ENCODE peak calls at places on chromosome 7, in ten cellular contexts. One of them, this sample, is unnamed.

GRCh38 chr7:44823266-44823781 is 24.6 kb downstream of the H2AZ2 start:
- DNase-seq in stomach: no peak
- DNase-seq in RCC 7860: no peak
- DNase-seq in stimulated activated CD4-positive, alpha-beta T cell treated with anti-CD3 and anti-CD28 coated beads, TNF-alpha, amount 100 ng/mL, for 48 hours: no peak
- DNase-seq in naive B cell: no peak
- DNase-seq in sciatic nerve: no peak
- DNase-seq in M059J: no peak
- DNase-seq in activated naive CD4-positive, alpha-beta T cell treated with anti-CD3 and anti-CD28 coated beads, Interleukin-2, amount 50 U/mL, for 16 hours: no peak
- DNase-seq in NCI-H2081: no peak
- DNase-seq in Kasumi-1: no peak
- DNase-seq in this sample: no peak

GRCh38 chr7:36490335-36490940 is 100.8 kb downstream of the ANLN start:
- DNase-seq in stomach: no peak
- DNase-seq in RCC 7860: no peak
- DNase-seq in stimulated activated CD4-positive, alpha-beta T cell treated with anti-CD3 and anti-CD28 coated beads, TNF-alpha, amount 100 ng/mL, for 48 hours: no peak
- DNase-seq in naive B cell: no peak
- DNase-seq in sciatic nerve: no peak
- DNase-seq in M059J: no peak
- DNase-seq in activated naive CD4-positive, alpha-beta T cell treated with anti-CD3 and anti-CD28 coated beads, Interleukin-2, amount 50 U/mL, for 16 hours: no peak
- DNase-seq in NCI-H2081: no peak
- DNase-seq in Kasumi-1: no peak
- DNase-seq in this sample: no peak

GRCh38 chr7:159154243-159154642 is 9.6 kb upstream of the VIPR2 start:
- DNase-seq in stomach: no peak
- DNase-seq in RCC 7860: no peak
- DNase-seq in stimulated activated CD4-positive, alpha-beta T cell treated with anti-CD3 and anti-CD28 coated beads, TNF-alpha, amount 100 ng/mL, for 48 hours: no peak
- DNase-seq in naive B cell: no peak
- DNase-seq in sciatic nerve: no peak
- DNase-seq in M059J: no peak
- DNase-seq in activated naive CD4-positive, alpha-beta T cell treated with anti-CD3 and anti-CD28 coated beads, Interleukin-2, amount 50 U/mL, for 16 hours: no peak
- DNase-seq in NCI-H2081: no peak
- DNase-seq in Kasumi-1: no peak
- DNase-seq in this sample: peak; percentile 51

GRCh38 chr7:137146012-137146455 is 197.5 kb downstream of the PTN start:
- DNase-seq in stomach: no peak
- DNase-seq in RCC 7860: peak; percentile 87
- DNase-seq in stimulated activated CD4-positive, alpha-beta T cell treated with anti-CD3 and anti-CD28 coated beads, TNF-alpha, amount 100 ng/mL, for 48 hours: no peak
- DNase-seq in naive B cell: no peak
- DNase-seq in sciatic nerve: no peak
- DNase-seq in M059J: peak; percentile 94
- DNase-seq in activated naive CD4-positive, alpha-beta T cell treated with anti-CD3 and anti-CD28 coated beads, Interleukin-2, amount 50 U/mL, for 16 hours: no peak
- DNase-seq in NCI-H2081: no peak
- DNase-seq in Kasumi-1: no peak
- DNase-seq in this sample: no peak

GRCh38 chr7:21407806-21408480 is 19.9 kb upstream of the SP4 start:
- DNase-seq in stomach: no peak
- DNase-seq in RCC 7860: no peak
- DNase-seq in stimulated activated CD4-positive, alpha-beta T cell treated with anti-CD3 and anti-CD28 coated beads, TNF-alpha, amount 100 ng/mL, for 48 hours: no peak
- DNase-seq in naive B cell: no peak
- DNase-seq in sciatic nerve: no peak
- DNase-seq in M059J: no peak
- DNase-seq in activated naive CD4-positive, alpha-beta T cell treated with anti-CD3 and anti-CD28 coated beads, Interleukin-2, amount 50 U/mL, for 16 hours: no peak
- DNase-seq in NCI-H2081: no peak
- DNase-seq in Kasumi-1: no peak
- DNase-seq in this sample: no peak

GRCh38 chr7:50739744-50740455 is 42.8 kb downstream of the GRB10 start:
- DNase-seq in stomach: no peak
- DNase-seq in RCC 7860: peak; percentile 21
- DNase-seq in stimulated activated CD4-positive, alpha-beta T cell treated with anti-CD3 and anti-CD28 coated beads, TNF-alpha, amount 100 ng/mL, for 48 hours: peak; percentile 46
- DNase-seq in naive B cell: peak; percentile 64
- DNase-seq in sciatic nerve: no peak
- DNase-seq in M059J: peak; percentile 42
- DNase-seq in activated naive CD4-positive, alpha-beta T cell treated with anti-CD3 and anti-CD28 coated beads, Interleukin-2, amount 50 U/mL, for 16 hours: peak; percentile 31
- DNase-seq in NCI-H2081: no peak
- DNase-seq in Kasumi-1: no peak
- DNase-seq in this sample: no peak

GRCh38 chr7:44177570-44178131 is 11.6 kb downstream of the GCK start:
- DNase-seq in stomach: no peak
- DNase-seq in RCC 7860: peak; percentile 68
- DNase-seq in stimulated activated CD4-positive, alpha-beta T cell treated with anti-CD3 and anti-CD28 coated beads, TNF-alpha, amount 100 ng/mL, for 48 hours: no peak
- DNase-seq in naive B cell: no peak
- DNase-seq in sciatic nerve: no peak
- DNase-seq in M059J: peak; percentile 83
- DNase-seq in activated naive CD4-positive, alpha-beta T cell treated with anti-CD3 and anti-CD28 coated beads, Interleukin-2, amount 50 U/mL, for 16 hours: no peak
- DNase-seq in NCI-H2081: no peak
- DNase-seq in Kasumi-1: no peak
- DNase-seq in this sample: no peak

GRCh38 chr7:157309990-157310668 is 26.7 kb upstream of the DNAJB6 start:
- DNase-seq in stomach: no peak
- DNase-seq in RCC 7860: peak; percentile 100
- DNase-seq in stimulated activated CD4-positive, alpha-beta T cell treated with anti-CD3 and anti-CD28 coated beads, TNF-alpha, amount 100 ng/mL, for 48 hours: no peak
- DNase-seq in naive B cell: no peak
- DNase-seq in sciatic nerve: no peak
- DNase-seq in M059J: peak; percentile 99
- DNase-seq in activated naive CD4-positive, alpha-beta T cell treated with anti-CD3 and anti-CD28 coated beads, Interleukin-2, amount 50 U/mL, for 16 hours: no peak
- DNase-seq in NCI-H2081: no peak
- DNase-seq in Kasumi-1: no peak
- DNase-seq in this sample: no peak

GRCh38 chr7:41367967-41368882 is 334.7 kb downstream of the INHBA start:
- DNase-seq in stomach: no peak
- DNase-seq in RCC 7860: no peak
- DNase-seq in stimulated activated CD4-positive, alpha-beta T cell treated with anti-CD3 and anti-CD28 coated beads, TNF-alpha, amount 100 ng/mL, for 48 hours: no peak
- DNase-seq in naive B cell: no peak
- DNase-seq in sciatic nerve: no peak
- DNase-seq in M059J: no peak
- DNase-seq in activated naive CD4-positive, alpha-beta T cell treated with anti-CD3 and anti-CD28 coated beads, Interleukin-2, amount 50 U/mL, for 16 hours: no peak
- DNase-seq in NCI-H2081: no peak
- DNase-seq in Kasumi-1: no peak
- DNase-seq in this sample: no peak

GRCh38 chr7:115096262-115096661 is 174.4 kb downstream of the MDFIC start:
- DNase-seq in stomach: no peak
- DNase-seq in RCC 7860: no peak
- DNase-seq in stimulated activated CD4-positive, alpha-beta T cell treated with anti-CD3 and anti-CD28 coated beads, TNF-alpha, amount 100 ng/mL, for 48 hours: no peak
- DNase-seq in naive B cell: no peak
- DNase-seq in sciatic nerve: no peak
- DNase-seq in M059J: no peak
- DNase-seq in activated naive CD4-positive, alpha-beta T cell treated with anti-CD3 and anti-CD28 coated beads, Interleukin-2, amount 50 U/mL, for 16 hours: no peak
- DNase-seq in NCI-H2081: no peak
- DNase-seq in Kasumi-1: no peak
- DNase-seq in this sample: no peak

GRCh38 chr7:134686782-134687181 is 40.1 kb downstream of the BPGM start:
- DNase-seq in stomach: no peak
- DNase-seq in RCC 7860: peak; percentile 51
- DNase-seq in stimulated activated CD4-positive, alpha-beta T cell treated with anti-CD3 and anti-CD28 coated beads, TNF-alpha, amount 100 ng/mL, for 48 hours: no peak
- DNase-seq in naive B cell: no peak
- DNase-seq in sciatic nerve: no peak
- DNase-seq in M059J: peak; percentile 63
- DNase-seq in activated naive CD4-positive, alpha-beta T cell treated with anti-CD3 and anti-CD28 coated beads, Interleukin-2, amount 50 U/mL, for 16 hours: no peak
- DNase-seq in NCI-H2081: no peak
- DNase-seq in Kasumi-1: no peak
- DNase-seq in this sample: no peak

GRCh38 chr7:4769753-4770152 is 5.7 kb upstream of the AP5Z1 start:
- DNase-seq in stomach: peak; percentile 39
- DNase-seq in RCC 7860: no peak
- DNase-seq in stimulated activated CD4-positive, alpha-beta T cell treated with anti-CD3 and anti-CD28 coated beads, TNF-alpha, amount 100 ng/mL, for 48 hours: no peak
- DNase-seq in naive B cell: no peak
- DNase-seq in sciatic nerve: no peak
- DNase-seq in M059J: no peak
- DNase-seq in activated naive CD4-positive, alpha-beta T cell treated with anti-CD3 and anti-CD28 coated beads, Interleukin-2, amount 50 U/mL, for 16 hours: no peak
- DNase-seq in NCI-H2081: no peak
- DNase-seq in Kasumi-1: peak; percentile 1
- DNase-seq in this sample: no peak

GRCh38 chr7:84372712-84373111 is 178.1 kb upstream of the SEMA3A start:
- DNase-seq in stomach: no peak
- DNase-seq in RCC 7860: no peak
- DNase-seq in stimulated activated CD4-positive, alpha-beta T cell treated with anti-CD3 and anti-CD28 coated beads, TNF-alpha, amount 100 ng/mL, for 48 hours: no peak
- DNase-seq in naive B cell: no peak
- DNase-seq in sciatic nerve: no peak
- DNase-seq in M059J: peak; percentile 14
- DNase-seq in activated naive CD4-positive, alpha-beta T cell treated with anti-CD3 and anti-CD28 coated beads, Interleukin-2, amount 50 U/mL, for 16 hours: no peak
- DNase-seq in NCI-H2081: no peak
- DNase-seq in Kasumi-1: no peak
- DNase-seq in this sample: no peak

GRCh38 chr7:94492601-94493000 is 17.0 kb upstream of the CASD1 start:
- DNase-seq in stomach: no peak
- DNase-seq in RCC 7860: no peak
- DNase-seq in stimulated activated CD4-positive, alpha-beta T cell treated with anti-CD3 and anti-CD28 coated beads, TNF-alpha, amount 100 ng/mL, for 48 hours: no peak
- DNase-seq in naive B cell: no peak
- DNase-seq in sciatic nerve: no peak
- DNase-seq in M059J: no peak
- DNase-seq in activated naive CD4-positive, alpha-beta T cell treated with anti-CD3 and anti-CD28 coated beads, Interleukin-2, amount 50 U/mL, for 16 hours: no peak
- DNase-seq in NCI-H2081: no peak
- DNase-seq in Kasumi-1: no peak
- DNase-seq in this sample: no peak

GRCh38 chr7:115068220-115068619 is 146.3 kb downstream of the MDFIC start:
- DNase-seq in stomach: no peak
- DNase-seq in RCC 7860: no peak
- DNase-seq in stimulated activated CD4-positive, alpha-beta T cell treated with anti-CD3 and anti-CD28 coated beads, TNF-alpha, amount 100 ng/mL, for 48 hours: no peak
- DNase-seq in naive B cell: no peak
- DNase-seq in sciatic nerve: no peak
- DNase-seq in M059J: no peak
- DNase-seq in activated naive CD4-positive, alpha-beta T cell treated with anti-CD3 and anti-CD28 coated beads, Interleukin-2, amount 50 U/mL, for 16 hours: no peak
- DNase-seq in NCI-H2081: no peak
- DNase-seq in Kasumi-1: no peak
- DNase-seq in this sample: no peak

GRCh38 chr7:96977445-96977844 is 27.9 kb upstream of the DLX6 start:
- DNase-seq in stomach: no peak
- DNase-seq in RCC 7860: no peak
- DNase-seq in stimulated activated CD4-positive, alpha-beta T cell treated with anti-CD3 and anti-CD28 coated beads, TNF-alpha, amount 100 ng/mL, for 48 hours: no peak
- DNase-seq in naive B cell: no peak
- DNase-seq in sciatic nerve: no peak
- DNase-seq in M059J: no peak
- DNase-seq in activated naive CD4-positive, alpha-beta T cell treated with anti-CD3 and anti-CD28 coated beads, Interleukin-2, amount 50 U/mL, for 16 hours: no peak
- DNase-seq in NCI-H2081: no peak
- DNase-seq in Kasumi-1: no peak
- DNase-seq in this sample: no peak

GRCh38 chr7:4134204-4134603 is 547.9 kb upstream of the FOXK1 start:
- DNase-seq in stomach: no peak
- DNase-seq in RCC 7860: no peak
- DNase-seq in stimulated activated CD4-positive, alpha-beta T cell treated with anti-CD3 and anti-CD28 coated beads, TNF-alpha, amount 100 ng/mL, for 48 hours: no peak
- DNase-seq in naive B cell: no peak
- DNase-seq in sciatic nerve: peak; percentile 12
- DNase-seq in M059J: no peak
- DNase-seq in activated naive CD4-positive, alpha-beta T cell treated with anti-CD3 and anti-CD28 coated beads, Interleukin-2, amount 50 U/mL, for 16 hours: no peak
- DNase-seq in NCI-H2081: no peak
- DNase-seq in Kasumi-1: no peak
- DNase-seq in this sample: no peak

GRCh38 chr7:22137026-22137425 is 191.3 kb upstream of the CDCA7L start:
- DNase-seq in stomach: no peak
- DNase-seq in RCC 7860: no peak
- DNase-seq in stimulated activated CD4-positive, alpha-beta T cell treated with anti-CD3 and anti-CD28 coated beads, TNF-alpha, amount 100 ng/mL, for 48 hours: no peak
- DNase-seq in naive B cell: no peak
- DNase-seq in sciatic nerve: no peak
- DNase-seq in M059J: peak; percentile 5
- DNase-seq in activated naive CD4-positive, alpha-beta T cell treated with anti-CD3 and anti-CD28 coated beads, Interleukin-2, amount 50 U/mL, for 16 hours: no peak
- DNase-seq in NCI-H2081: no peak
- DNase-seq in Kasumi-1: no peak
- DNase-seq in this sample: no peak

GRCh38 chr7:98125758-98126157 is 19.1 kb downstream of the LMTK2 start:
- DNase-seq in stomach: no peak
- DNase-seq in RCC 7860: no peak
- DNase-seq in stimulated activated CD4-positive, alpha-beta T cell treated with anti-CD3 and anti-CD28 coated beads, TNF-alpha, amount 100 ng/mL, for 48 hours: no peak
- DNase-seq in naive B cell: no peak
- DNase-seq in sciatic nerve: no peak
- DNase-seq in M059J: no peak
- DNase-seq in activated naive CD4-positive, alpha-beta T cell treated with anti-CD3 and anti-CD28 coated beads, Interleukin-2, amount 50 U/mL, for 16 hours: no peak
- DNase-seq in NCI-H2081: no peak
- DNase-seq in Kasumi-1: peak; percentile 31
- DNase-seq in this sample: no peak

GRCh38 chr7:154676422-154677073 is 326.4 kb downstream of the PAXIP1 start:
- DNase-seq in stomach: peak; percentile 72
- DNase-seq in RCC 7860: no peak
- DNase-seq in stimulated activated CD4-positive, alpha-beta T cell treated with anti-CD3 and anti-CD28 coated beads, TNF-alpha, amount 100 ng/mL, for 48 hours: no peak
- DNase-seq in naive B cell: no peak
- DNase-seq in sciatic nerve: no peak
- DNase-seq in M059J: peak; percentile 17
- DNase-seq in activated naive CD4-positive, alpha-beta T cell treated with anti-CD3 and anti-CD28 coated beads, Interleukin-2, amount 50 U/mL, for 16 hours: no peak
- DNase-seq in NCI-H2081: no peak
- DNase-seq in Kasumi-1: no peak
- DNase-seq in this sample: no peak

GRCh38 chr7:47497367-47498096 is 84.4 kb downstream of the TNS3 start:
- DNase-seq in stomach: no peak
- DNase-seq in RCC 7860: no peak
- DNase-seq in stimulated activated CD4-positive, alpha-beta T cell treated with anti-CD3 and anti-CD28 coated beads, TNF-alpha, amount 100 ng/mL, for 48 hours: no peak
- DNase-seq in naive B cell: peak; percentile 45
- DNase-seq in sciatic nerve: no peak
- DNase-seq in M059J: no peak
- DNase-seq in activated naive CD4-positive, alpha-beta T cell treated with anti-CD3 and anti-CD28 coated beads, Interleukin-2, amount 50 U/mL, for 16 hours: no peak
- DNase-seq in NCI-H2081: no peak
- DNase-seq in Kasumi-1: peak; percentile 58
- DNase-seq in this sample: peak; percentile 92

GRCh38 chr7:4650471-4651047 is 31.5 kb upstream of the FOXK1 start:
- DNase-seq in stomach: no peak
- DNase-seq in RCC 7860: no peak
- DNase-seq in stimulated activated CD4-positive, alpha-beta T cell treated with anti-CD3 and anti-CD28 coated beads, TNF-alpha, amount 100 ng/mL, for 48 hours: no peak
- DNase-seq in naive B cell: no peak
- DNase-seq in sciatic nerve: no peak
- DNase-seq in M059J: no peak
- DNase-seq in activated naive CD4-positive, alpha-beta T cell treated with anti-CD3 and anti-CD28 coated beads, Interleukin-2, amount 50 U/mL, for 16 hours: no peak
- DNase-seq in NCI-H2081: no peak
- DNase-seq in Kasumi-1: no peak
- DNase-seq in this sample: no peak

GRCh38 chr7:31129067-31129466 is 77.0 kb downstream of the ADCYAP1R1 start:
- DNase-seq in stomach: no peak
- DNase-seq in RCC 7860: no peak
- DNase-seq in stimulated activated CD4-positive, alpha-beta T cell treated with anti-CD3 and anti-CD28 coated beads, TNF-alpha, amount 100 ng/mL, for 48 hours: no peak
- DNase-seq in naive B cell: no peak
- DNase-seq in sciatic nerve: no peak
- DNase-seq in M059J: peak; percentile 18
- DNase-seq in activated naive CD4-positive, alpha-beta T cell treated with anti-CD3 and anti-CD28 coated beads, Interleukin-2, amount 50 U/mL, for 16 hours: no peak
- DNase-seq in NCI-H2081: no peak
- DNase-seq in Kasumi-1: no peak
- DNase-seq in this sample: peak; percentile 40

GRCh38 chr7:39624935-39625694 is 1.7 kb downstream of the RALA start:
- DNase-seq in stomach: no peak
- DNase-seq in RCC 7860: no peak
- DNase-seq in stimulated activated CD4-positive, alpha-beta T cell treated with anti-CD3 and anti-CD28 coated beads, TNF-alpha, amount 100 ng/mL, for 48 hours: no peak
- DNase-seq in naive B cell: no peak
- DNase-seq in sciatic nerve: no peak
- DNase-seq in M059J: no peak
- DNase-seq in activated naive CD4-positive, alpha-beta T cell treated with anti-CD3 and anti-CD28 coated beads, Interleukin-2, amount 50 U/mL, for 16 hours: no peak
- DNase-seq in NCI-H2081: no peak
- DNase-seq in Kasumi-1: no peak
- DNase-seq in this sample: no peak

GRCh38 chr7:157540020-157540419 is 203.2 kb downstream of the DNAJB6 start:
- DNase-seq in stomach: no peak
- DNase-seq in RCC 7860: no peak
- DNase-seq in stimulated activated CD4-positive, alpha-beta T cell treated with anti-CD3 and anti-CD28 coated beads, TNF-alpha, amount 100 ng/mL, for 48 hours: no peak
- DNase-seq in naive B cell: no peak
- DNase-seq in sciatic nerve: peak; percentile 54
- DNase-seq in M059J: no peak
- DNase-seq in activated naive CD4-positive, alpha-beta T cell treated with anti-CD3 and anti-CD28 coated beads, Interleukin-2, amount 50 U/mL, for 16 hours: no peak
- DNase-seq in NCI-H2081: no peak
- DNase-seq in Kasumi-1: no peak
- DNase-seq in this sample: no peak

GRCh38 chr7:152202056-152202455 is 176.6 kb downstream of the GALNT11 start:
- DNase-seq in stomach: no peak
- DNase-seq in RCC 7860: no peak
- DNase-seq in stimulated activated CD4-positive, alpha-beta T cell treated with anti-CD3 and anti-CD28 coated beads, TNF-alpha, amount 100 ng/mL, for 48 hours: no peak
- DNase-seq in naive B cell: no peak
- DNase-seq in sciatic nerve: no peak
- DNase-seq in M059J: peak; percentile 32
- DNase-seq in activated naive CD4-positive, alpha-beta T cell treated with anti-CD3 and anti-CD28 coated beads, Interleukin-2, amount 50 U/mL, for 16 hours: no peak
- DNase-seq in NCI-H2081: no peak
- DNase-seq in Kasumi-1: no peak
- DNase-seq in this sample: no peak

GRCh38 chr7:127189074-127189473 is 63.7 kb downstream of the GRM8 start:
- DNase-seq in stomach: no peak
- DNase-seq in RCC 7860: no peak
- DNase-seq in stimulated activated CD4-positive, alpha-beta T cell treated with anti-CD3 and anti-CD28 coated beads, TNF-alpha, amount 100 ng/mL, for 48 hours: no peak
- DNase-seq in naive B cell: no peak
- DNase-seq in sciatic nerve: no peak
- DNase-seq in M059J: peak; percentile 3
- DNase-seq in activated naive CD4-positive, alpha-beta T cell treated with anti-CD3 and anti-CD28 coated beads, Interleukin-2, amount 50 U/mL, for 16 hours: no peak
- DNase-seq in NCI-H2081: peak; percentile 5
- DNase-seq in Kasumi-1: no peak
- DNase-seq in this sample: no peak

GRCh38 chr7:28176174-28176573 is 4.4 kb downstream of the JAZF1 start:
- DNase-seq in stomach: no peak
- DNase-seq in RCC 7860: no peak
- DNase-seq in stimulated activated CD4-positive, alpha-beta T cell treated with anti-CD3 and anti-CD28 coated beads, TNF-alpha, amount 100 ng/mL, for 48 hours: no peak
- DNase-seq in naive B cell: no peak
- DNase-seq in sciatic nerve: no peak
- DNase-seq in M059J: no peak
- DNase-seq in activated naive CD4-positive, alpha-beta T cell treated with anti-CD3 and anti-CD28 coated beads, Interleukin-2, amount 50 U/mL, for 16 hours: no peak
- DNase-seq in NCI-H2081: no peak
- DNase-seq in Kasumi-1: no peak
- DNase-seq in this sample: no peak